ENCODE peak calls at places on chromosomes 4 and X, in seven cellular contexts. A is esophagus squamous epithelium, J is bronchial epithelial cell, Q is Peyer's patch, S is left ventricle myocardium inferior, O is fibroblast of lung, T is astrocyte of the cerebellum. B is an unnamed sample.

GRCh38 chrX:31819455-31819854 is 747.6 kb upstream of the FTHL17 start:
- DNase-seq in A (no peak), J (no peak), Q (no peak), S (peak), O (no peak), T (no peak), B (no peak)

GRCh38 chrX:151359931-151360871 is 36.8 kb upstream of the VMA21 start:
- DNase-seq in A (no peak), J (peak), Q (no peak), S (no peak), O (peak), T (no peak), B (no peak)

GRCh38 chr4:1336079-1336478 is 10.9 kb upstream of the UVSSA start:
- DNase-seq in A (no peak), J (peak), Q (no peak), S (no peak), O (peak), T (no peak), B (no peak)

GRCh38 chr4:113979973-113980615 is 647 bp upstream of the ARSJ start:
- DNase-seq in A (no peak), J (no peak), Q (no peak), S (no peak), O (peak), T (no peak), B (no peak)

GRCh38 chr4:110508827-110509446 is 33.0 kb downstream of the ENPEP start:
- DNase-seq in A (no peak), J (peak), Q (no peak), S (no peak), O (peak), T (no peak), B (no peak)

GRCh38 chr4:69848028-69848427 is 11.9 kb downstream of the SULT1E1 start:
- DNase-seq in A (no peak), J (no peak), Q (no peak), S (no peak), O (no peak), T (no peak), B (no peak)

GRCh38 chr4:83535520-83535944 is 376 bp upstream of the GPAT3 start:
- DNase-seq in A (no peak), J (peak), Q (no peak), S (peak), O (peak), T (peak), B (no peak)

GRCh38 chr4:14827111-14827510 is 175.2 kb upstream of the CPEB2 start:
- DNase-seq in A (no peak), J (no peak), Q (no peak), S (no peak), O (peak), T (peak), B (no peak)

GRCh38 chr4:26281876-26282275 is 38.9 kb upstream of the RBPJ start:
- DNase-seq in A (no peak), J (peak), Q (no peak), S (no peak), O (peak), T (no peak), B (no peak)

GRCh38 chrX:86104526-86104925 is 43.7 kb upstream of the DACH2 start:
- DNase-seq in A (no peak), J (no peak), Q (no peak), S (no peak), O (no peak), T (no peak), B (no peak)

GRCh38 chr4:30720021-30720655 is at the start of gene PCDH7:
- DNase-seq in A (no peak), J (peak), Q (no peak), S (peak), O (peak), T (no peak), B (no peak)

GRCh38 chr4:187006189-187006618 is 282.5 kb upstream of the FAT1 start:
- DNase-seq in A (no peak), J (peak), Q (no peak), S (no peak), O (peak), T (peak), B (peak)

GRCh38 chrX:129769467-129770154 is 10.1 kb upstream of the SASH3 start:
- DNase-seq in A (peak), J (no peak), Q (peak), S (no peak), O (no peak), T (peak), B (no peak)

GRCh38 chr4:170008376-170008775 is 17.8 kb downstream of the MFAP3L start:
- DNase-seq in A (no peak), J (no peak), Q (no peak), S (no peak), O (no peak), T (no peak), B (no peak)

GRCh38 chr4:177349191-177349590 is 39.5 kb downstream of the NEIL3 start:
- DNase-seq in A (no peak), J (no peak), Q (no peak), S (no peak), O (no peak), T (no peak), B (no peak)

GRCh38 chrX:19888419-19888879 is 1.0 kb upstream of the SH3KBP1 start:
- DNase-seq in A (no peak), J (peak), Q (no peak), S (no peak), O (peak), T (peak), B (peak)

GRCh38 chr4:169200361-169201030 is 70.3 kb downstream of the SH3RF1 start:
- DNase-seq in A (no peak), J (peak), Q (no peak), S (no peak), O (no peak), T (no peak), B (no peak)

GRCh38 chr4:118774321-118774720 is 61.6 kb downstream of the SEC24D start:
- DNase-seq in A (no peak), J (no peak), Q (no peak), S (no peak), O (no peak), T (no peak), B (no peak)

GRCh38 chrX:102650903-102651241 is 411 bp upstream of the GPRASP1 start:
- DNase-seq in A (no peak), J (no peak), Q (no peak), S (no peak), O (no peak), T (no peak), B (no peak)

GRCh38 chrX:39808471-39808917 is 289.3 kb downstream of the BCOR start:
- DNase-seq in A (no peak), J (no peak), Q (no peak), S (no peak), O (peak), T (peak), B (peak)

GRCh38 chrX:101287402-101287801 is 3.7 kb downstream of the TAF7L start:
- DNase-seq in A (no peak), J (peak), Q (no peak), S (no peak), O (peak), T (peak), B (no peak)

GRCh38 chrX:14409341-14409740 is 120.0 kb upstream of the GLRA2 start:
- DNase-seq in A (no peak), J (peak), Q (no peak), S (no peak), O (peak), T (no peak), B (no peak)

GRCh38 chrX:110268875-110269274 is 49.0 kb downstream of the AMMECR1 start:
- DNase-seq in A (no peak), J (no peak), Q (no peak), S (no peak), O (no peak), T (no peak), B (no peak)

GRCh38 chr4:86935499-86935832 is 655 bp downstream of the AFF1 start:
- DNase-seq in A (peak), J (no peak), Q (peak), S (no peak), O (no peak), T (no peak), B (no peak)

GRCh38 chr4:86935833-86936721 is 1.3 kb downstream of the AFF1 start:
- DNase-seq in A (no peak), J (peak), Q (peak), S (peak), O (peak), T (no peak), B (no peak)

GRCh38 chr4:86934147-86934771 is 552 bp upstream of the AFF1 start:
- DNase-seq in A (no peak), J (peak), Q (no peak), S (no peak), O (no peak), T (no peak), B (no peak)

GRCh38 chr4:86939123-86939522 is 4.3 kb downstream of the AFF1 start:
- DNase-seq in A (no peak), J (peak), Q (no peak), S (no peak), O (no peak), T (no peak), B (no peak)

DNA sequence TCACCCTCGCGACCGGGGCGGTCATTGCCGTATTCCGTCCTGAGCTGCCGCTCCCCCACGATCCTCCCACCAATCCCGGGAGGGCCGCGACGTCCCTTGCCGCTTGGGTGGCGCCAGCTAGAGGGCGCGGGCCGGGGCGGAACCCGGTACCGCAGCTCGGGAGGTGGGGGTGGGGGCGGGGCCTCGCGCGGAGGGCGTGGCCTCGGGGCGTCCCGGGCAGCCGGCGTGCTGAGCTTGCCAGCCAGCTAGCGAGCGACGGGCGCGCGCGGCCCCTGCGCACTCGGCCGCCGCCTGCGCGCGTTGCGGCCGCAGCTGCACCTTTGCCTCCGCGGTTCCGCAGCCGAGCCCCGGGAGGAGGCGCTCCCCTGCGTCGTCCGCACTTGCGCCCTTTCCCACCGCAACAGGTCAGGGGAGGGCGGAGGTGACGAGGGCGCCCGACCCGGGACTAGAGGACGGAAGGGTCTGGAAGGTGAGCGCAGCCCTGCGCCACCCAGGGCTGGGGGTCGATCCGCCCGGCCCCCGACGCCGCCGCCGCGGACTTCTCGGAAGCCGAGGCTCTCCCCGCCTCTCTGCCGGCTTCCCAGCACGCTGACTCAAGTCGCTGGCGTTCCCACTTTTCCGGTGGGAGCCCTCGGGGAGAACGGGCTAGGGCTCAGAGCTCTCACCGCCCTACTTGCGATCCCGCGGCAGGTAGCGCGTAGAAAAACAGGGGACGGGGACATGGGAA is at the start of gene AFF1:
- DNase-seq in A (peak), J (peak), Q (peak), S (peak), O (peak), T (no peak), B (no peak)
- TF ChIP-seq CTCF in A (peak), J (peak), Q (peak), S (peak), O (no peak), T (no peak), B (peak)

GRCh38 chr4:24570172-24570571 is 14.2 kb downstream of the DHX15 start:
- DNase-seq in A (no peak), J (no peak), Q (no peak), S (no peak), O (no peak), T (no peak), B (no peak)

GRCh38 chr4:24569662-24570061 is 14.7 kb downstream of the DHX15 start:
- DNase-seq in A (no peak), J (no peak), Q (no peak), S (no peak), O (no peak), T (no peak), B (no peak)

GRCh38 chr4:24568425-24568824 is 15.9 kb downstream of the DHX15 start:
- DNase-seq in A (no peak), J (no peak), Q (no peak), S (no peak), O (no peak), T (no peak), B (no peak)

GRCh38 chr4:24573582-24573981 is 10.8 kb downstream of the DHX15 start:
- DNase-seq in A (no peak), J (no peak), Q (no peak), S (no peak), O (no peak), T (no peak), B (no peak)

DNA sequence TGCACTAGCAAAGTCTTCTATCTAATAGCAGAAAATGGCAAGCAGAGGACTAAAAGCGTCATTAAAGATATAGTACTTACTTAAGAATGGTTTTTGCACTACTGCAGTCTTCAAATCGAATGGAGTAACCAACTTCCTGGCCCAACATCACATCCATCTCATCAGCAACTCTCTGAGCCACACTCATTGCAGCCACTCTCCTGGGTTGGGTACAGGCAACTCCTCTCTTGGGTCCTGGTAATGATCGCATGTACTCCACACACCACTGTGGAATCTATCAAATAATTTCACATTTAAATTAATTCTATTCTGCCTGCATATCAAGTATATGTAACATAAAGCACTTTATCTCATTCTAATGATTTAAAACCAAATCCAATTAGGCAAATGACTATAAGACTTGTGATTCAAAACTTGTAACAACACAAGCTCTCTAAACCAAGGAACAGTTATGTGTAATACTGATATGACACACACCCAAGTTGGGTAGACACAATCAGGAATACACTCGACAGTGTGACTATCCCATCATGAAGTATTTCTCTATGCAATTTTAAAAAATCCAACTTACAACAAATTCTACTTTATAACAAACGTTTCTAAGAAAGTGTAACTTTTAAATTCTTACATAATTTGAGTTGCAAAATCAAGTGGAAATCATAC is 13.6 kb downstream of the DHX15 start:
- DNase-seq in A (no peak), J (peak), Q (no peak), S (no peak), O (no peak), T (no peak), B (no peak)
- H3K4me3 ChIP-seq in A (no peak), J (no peak), Q (no peak), S (no peak), O (no peak), T (no peak), B (no peak)

DNA sequence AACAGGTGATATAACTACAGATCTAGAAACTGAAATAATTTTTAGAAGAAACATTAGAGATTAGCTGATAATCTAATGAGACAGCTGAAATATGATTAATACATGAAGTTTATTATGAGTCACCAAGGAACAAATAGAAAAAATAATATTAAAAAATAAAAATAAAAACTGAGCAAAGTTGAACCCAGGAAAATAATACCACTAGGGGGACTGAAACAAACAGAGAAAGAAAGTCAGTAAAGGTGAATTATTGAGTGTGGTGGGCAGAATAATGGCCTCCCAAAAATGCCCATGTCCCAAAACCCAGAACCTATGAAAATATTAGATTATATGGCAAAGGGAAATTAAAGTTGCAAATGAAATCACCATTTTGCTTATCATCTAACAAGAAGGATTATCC is 820.7 kb upstream of the INTU start:
- DNase-seq in A (no peak), J (no peak), Q (no peak), S (no peak), O (no peak), T (no peak), B (no peak)
- TF ChIP-seq CTCF in A (no peak), J (no peak), Q (no peak), S (no peak), O (no peak), T (no peak), B (no peak)

DNA sequence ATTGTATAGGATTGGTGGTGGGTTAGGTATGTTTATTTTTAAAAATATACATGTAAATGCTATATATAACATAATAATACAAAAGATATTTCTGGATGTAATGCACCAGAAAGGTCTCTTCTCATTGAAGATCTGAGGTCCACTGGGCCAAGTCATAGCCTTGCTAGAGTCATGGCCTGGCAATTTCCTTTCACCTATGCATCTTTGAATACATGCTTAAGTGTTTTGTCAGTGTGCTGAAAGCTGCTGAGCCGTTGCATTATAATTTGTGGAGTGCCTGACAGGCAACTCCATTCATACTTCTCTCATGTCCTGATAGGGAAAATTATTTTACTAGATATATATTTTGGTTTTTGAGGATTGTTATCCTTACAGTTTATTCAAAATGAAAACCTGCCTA is 410.2 kb upstream of the CT83 start:
- DNase-seq in A (no peak), J (peak), Q (no peak), S (no peak), O (no peak), T (no peak), B (no peak)
- H3K4me3 ChIP-seq in A (no peak), J (no peak), Q (no peak), S (no peak), O (no peak), T (no peak), B (no peak)

DNA sequence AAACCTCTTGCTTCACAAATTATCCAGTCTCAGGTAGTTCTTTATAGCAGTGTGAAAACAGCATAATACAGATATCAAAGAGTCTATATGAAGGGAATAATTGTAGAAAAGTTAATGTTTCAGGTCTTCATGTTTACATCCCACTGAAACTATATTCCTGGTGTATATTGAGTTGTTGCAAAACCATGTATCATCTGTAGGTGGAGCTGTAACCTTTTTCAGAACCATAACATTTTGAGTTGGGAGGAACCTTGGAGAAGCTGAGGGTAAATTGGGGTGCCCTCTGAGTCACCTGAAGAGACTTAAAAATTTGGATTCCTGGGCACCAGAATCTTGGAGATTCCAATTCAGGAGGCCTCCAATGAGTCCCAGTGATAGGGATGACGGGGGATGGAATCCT is 51.9 kb upstream of the TAPT1 start:
- DNase-seq in A (no peak), J (no peak), Q (no peak), S (no peak), O (no peak), T (no peak), B (no peak)
- TF ChIP-seq CTCF in A (no peak), J (no peak), Q (no peak), S (peak), O (no peak), T (no peak), B (peak)

GRCh38 chr4:112282860-112283667 is 2.6 kb downstream of the TIFA start:
- DNase-seq in A (no peak), J (no peak), Q (no peak), S (no peak), O (no peak), T (no peak), B (no peak)
- H3K4me3 ChIP-seq in A (peak), J (no peak), Q (no peak), S (peak), O (no peak), T (no peak), B (no peak)